ENCODE peak calls at places on chromosomes 13 and 19, in seven cellular contexts. One of them, this sample, is unnamed.

GRCh38 chr13:81275666-81276258 is 934.8 kb upstream of the SPRY2 start:
- DNase-seq in A549: no peak
- DNase-seq in stomach: no peak
- DNase-seq in K562: no peak
- DNase-seq in tibial nerve: no peak
- DNase-seq in transverse colon: no peak
- DNase-seq in H1: no peak
- DNase-seq in this sample: no peak

GRCh38 chr19:40633207-40633606 is 32.0 kb downstream of the LTBP4 start:
- DNase-seq in A549: no peak
- DNase-seq in stomach: no peak
- DNase-seq in K562: no peak
- DNase-seq in tibial nerve: no peak
- DNase-seq in transverse colon: no peak
- DNase-seq in H1: no peak
- DNase-seq in this sample: no peak

GRCh38 chr19:45117666-45118065 is 24.7 kb downstream of the PPP1R37 start:
- DNase-seq in A549: no peak
- DNase-seq in stomach: no peak
- DNase-seq in K562: no peak
- DNase-seq in tibial nerve: no peak
- DNase-seq in transverse colon: no peak
- DNase-seq in H1: no peak
- DNase-seq in this sample: no peak

GRCh38 chr13:26977541-26977940 is 194.1 kb downstream of the USP12 start:
- DNase-seq in A549: no peak
- DNase-seq in stomach: no peak
- DNase-seq in K562: no peak
- DNase-seq in tibial nerve: no peak
- DNase-seq in transverse colon: no peak
- DNase-seq in H1: no peak
- DNase-seq in this sample: no peak

GRCh38 chr13:34502621-34503020 is 439.4 kb upstream of the NBEA start:
- DNase-seq in A549: no peak
- DNase-seq in stomach: no peak
- DNase-seq in K562: no peak
- DNase-seq in tibial nerve: no peak
- DNase-seq in transverse colon: no peak
- DNase-seq in H1: no peak
- DNase-seq in this sample: no peak

GRCh38 chr19:50003254-50003788 is 21.9 kb downstream of the VRK3 start:
- DNase-seq in A549: no peak
- DNase-seq in stomach: no peak
- DNase-seq in K562: no peak
- DNase-seq in tibial nerve: no peak
- DNase-seq in transverse colon: no peak
- DNase-seq in H1: no peak
- DNase-seq in this sample: no peak

GRCh38 chr19:42028304-42029216 is 34.5 kb upstream of the ATP1A3 start:
- DNase-seq in A549: peak
- DNase-seq in stomach: no peak
- DNase-seq in K562: peak
- DNase-seq in tibial nerve: no peak
- DNase-seq in transverse colon: no peak
- DNase-seq in H1: peak
- DNase-seq in this sample: no peak

GRCh38 chr13:77067519-77067918 is 40.6 kb upstream of the FBXL3 start:
- DNase-seq in A549: no peak
- DNase-seq in stomach: no peak
- DNase-seq in K562: no peak
- DNase-seq in tibial nerve: no peak
- DNase-seq in transverse colon: no peak
- DNase-seq in H1: no peak
- DNase-seq in this sample: no peak

GRCh38 chr19:36573948-36574726 is 1.0 kb upstream of the ZNF529 start:
- DNase-seq in A549: no peak
- DNase-seq in stomach: peak
- DNase-seq in K562: peak
- DNase-seq in tibial nerve: no peak
- DNase-seq in transverse colon: peak
- DNase-seq in H1: no peak
- DNase-seq in this sample: no peak

GRCh38 chr13:24615911-24616472 is 64.2 kb upstream of the ATP12A start:
- DNase-seq in A549: no peak
- DNase-seq in stomach: no peak
- DNase-seq in K562: no peak
- DNase-seq in tibial nerve: no peak
- DNase-seq in transverse colon: no peak
- DNase-seq in H1: no peak
- DNase-seq in this sample: no peak

GRCh38 chr19:35013047-35013819 is 13.1 kb downstream of the GRAMD1A start:
- DNase-seq in A549: peak
- DNase-seq in stomach: peak
- DNase-seq in K562: peak
- DNase-seq in tibial nerve: peak
- DNase-seq in transverse colon: peak
- DNase-seq in H1: no peak
- DNase-seq in this sample: peak

GRCh38 chr13:89812856-89813255 is 1534.6 kb upstream of the MIR17HG start:
- DNase-seq in A549: no peak
- DNase-seq in stomach: no peak
- DNase-seq in K562: no peak
- DNase-seq in tibial nerve: no peak
- DNase-seq in transverse colon: no peak
- DNase-seq in H1: no peak
- DNase-seq in this sample: no peak

GRCh38 chr19:50324331-50324730 is 4.8 kb downstream of the KCNC3 start:
- DNase-seq in A549: no peak
- DNase-seq in stomach: no peak
- DNase-seq in K562: no peak
- DNase-seq in tibial nerve: no peak
- DNase-seq in transverse colon: no peak
- DNase-seq in H1: no peak
- DNase-seq in this sample: no peak

GRCh38 chr13:85095887-85096286 is 703.3 kb downstream of the SLITRK6 start:
- DNase-seq in A549: no peak
- DNase-seq in stomach: no peak
- DNase-seq in K562: no peak
- DNase-seq in tibial nerve: no peak
- DNase-seq in transverse colon: no peak
- DNase-seq in H1: no peak
- DNase-seq in this sample: no peak

GRCh38 chr19:18321729-18322091 is 1.2 kb downstream of the LSM4 start:
- DNase-seq in A549: no peak
- DNase-seq in stomach: no peak
- DNase-seq in K562: no peak
- DNase-seq in tibial nerve: no peak
- DNase-seq in transverse colon: no peak
- DNase-seq in H1: no peak
- DNase-seq in this sample: no peak

GRCh38 chr19:18322318-18322758 is 538 bp downstream of the LSM4 start:
- DNase-seq in A549: peak
- DNase-seq in stomach: peak
- DNase-seq in K562: peak
- DNase-seq in tibial nerve: no peak
- DNase-seq in transverse colon: peak
- DNase-seq in H1: no peak
- DNase-seq in this sample: no peak

GRCh38 chr19:18319591-18320135 is 3.2 kb downstream of the LSM4 start:
- DNase-seq in A549: no peak
- DNase-seq in stomach: peak
- DNase-seq in K562: no peak
- DNase-seq in tibial nerve: no peak
- DNase-seq in transverse colon: peak
- DNase-seq in H1: no peak
- DNase-seq in this sample: no peak

GRCh38 chr19:18320865-18321728 is 1.8 kb downstream of the LSM4 start:
- DNase-seq in A549: no peak
- DNase-seq in stomach: peak
- DNase-seq in K562: peak
- DNase-seq in tibial nerve: no peak
- DNase-seq in transverse colon: peak
- DNase-seq in H1: no peak
- DNase-seq in this sample: no peak

DNA sequence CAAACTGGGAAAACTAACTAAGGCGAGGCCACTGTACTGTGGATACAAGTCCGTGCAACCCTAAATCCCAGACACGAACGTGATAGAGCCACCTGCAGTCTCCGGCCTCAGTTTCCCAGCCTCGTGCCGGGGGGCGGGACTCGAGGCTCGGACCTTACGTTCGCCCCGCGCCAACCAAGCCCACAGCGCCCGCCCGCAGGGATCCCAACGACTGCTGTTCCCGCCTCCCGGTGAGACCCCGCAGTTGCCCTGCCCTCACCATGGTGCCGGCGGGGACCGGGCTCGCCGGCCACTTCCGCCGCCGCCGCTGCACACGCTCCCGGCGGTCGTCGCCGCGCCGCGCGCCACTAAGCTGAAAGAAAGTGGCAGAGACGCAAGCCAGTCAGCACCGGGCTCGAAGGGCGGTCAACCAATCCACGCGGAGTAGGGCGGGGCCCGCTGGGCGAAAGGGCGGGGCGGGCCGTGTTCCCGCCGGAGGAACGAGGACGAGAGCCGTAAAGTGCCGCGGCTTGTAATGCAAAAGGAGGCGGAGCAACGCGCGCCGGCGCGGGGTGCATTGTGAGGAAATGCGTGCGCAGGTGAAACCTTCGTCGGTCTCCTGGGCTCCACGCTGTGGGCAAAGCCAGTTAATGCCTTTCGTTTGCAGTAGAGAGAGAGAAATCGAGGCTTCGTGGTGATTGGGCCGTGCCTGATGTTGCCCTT is at the start of gene LSM4:
- DNase-seq in A549: peak
- DNase-seq in stomach: peak
- DNase-seq in K562: peak
- DNase-seq in tibial nerve: peak
- DNase-seq in transverse colon: peak
- DNase-seq in H1: peak
- DNase-seq in this sample: peak
- TF ChIP-seq CTCF in A549: no peak
- TF ChIP-seq CTCF in stomach: peak
- TF ChIP-seq CTCF in K562: peak
- TF ChIP-seq CTCF in tibial nerve: peak
- TF ChIP-seq CTCF in transverse colon: no peak
- TF ChIP-seq CTCF in H1: peak
- TF ChIP-seq CTCF in this sample: peak

GRCh38 chr13:30666113-30666512 is 48.4 kb downstream of the USPL1 start:
- DNase-seq in A549: no peak
- DNase-seq in stomach: no peak
- DNase-seq in K562: peak
- DNase-seq in tibial nerve: no peak
- DNase-seq in transverse colon: no peak
- DNase-seq in H1: no peak
- DNase-seq in this sample: no peak
- TF ChIP-seq EP300 in A549: no peak
- TF ChIP-seq EP300 in stomach: no peak
- TF ChIP-seq EP300 in K562: no peak
- TF ChIP-seq EP300 in tibial nerve: no peak
- TF ChIP-seq EP300 in transverse colon: no peak
- TF ChIP-seq EP300 in H1: no peak
- TF ChIP-seq EP300 in this sample: no peak

GRCh38 chr19:15450528-15450890 is 753 bp upstream of the WIZ start:
- DNase-seq in A549: no peak
- DNase-seq in stomach: no peak
- DNase-seq in K562: no peak
- DNase-seq in tibial nerve: no peak
- DNase-seq in transverse colon: no peak
- DNase-seq in H1: no peak
- DNase-seq in this sample: peak
- TF ChIP-seq CTCF in A549: no peak
- TF ChIP-seq CTCF in stomach: no peak
- TF ChIP-seq CTCF in K562: no peak
- TF ChIP-seq CTCF in tibial nerve: no peak
- TF ChIP-seq CTCF in transverse colon: no peak
- TF ChIP-seq CTCF in H1: no peak
- TF ChIP-seq CTCF in this sample: no peak

GRCh38 chr13:71240906-71241305 is 626.1 kb downstream of the DACH1 start:
- DNase-seq in A549: no peak
- DNase-seq in stomach: no peak
- DNase-seq in K562: no peak
- DNase-seq in tibial nerve: no peak
- DNase-seq in transverse colon: no peak
- DNase-seq in H1: no peak
- DNase-seq in this sample: no peak

GRCh38 chr13:71242191-71242590 is 624.8 kb downstream of the DACH1 start:
- DNase-seq in A549: no peak
- DNase-seq in stomach: no peak
- DNase-seq in K562: no peak
- DNase-seq in tibial nerve: no peak
- DNase-seq in transverse colon: no peak
- DNase-seq in H1: no peak
- DNase-seq in this sample: no peak

DNA sequence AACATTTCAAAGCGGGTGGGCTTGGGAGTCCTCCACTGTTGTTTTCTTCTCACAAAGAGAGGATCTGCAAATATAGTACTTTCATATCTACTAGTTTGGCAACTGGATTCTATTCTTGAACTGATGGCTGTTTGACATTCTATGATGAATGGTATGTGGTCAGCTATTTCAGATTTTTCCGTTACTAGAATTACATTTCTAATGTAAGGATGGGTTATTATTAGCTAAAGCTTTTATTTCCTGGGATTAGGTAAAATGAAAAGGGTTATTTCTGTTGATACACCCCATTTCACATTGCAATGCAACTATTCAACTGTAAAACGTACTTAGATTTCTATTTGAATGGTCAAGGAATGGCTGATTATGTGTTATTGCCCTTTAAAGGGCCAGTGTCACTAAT is 629.7 kb downstream of the DACH1 start:
- DNase-seq in A549: no peak
- DNase-seq in stomach: no peak
- DNase-seq in K562: no peak
- DNase-seq in tibial nerve: no peak
- DNase-seq in transverse colon: no peak
- DNase-seq in H1: no peak
- DNase-seq in this sample: no peak
- TF ChIP-seq EP300 in A549: no peak
- TF ChIP-seq EP300 in stomach: no peak
- TF ChIP-seq EP300 in K562: no peak
- TF ChIP-seq EP300 in tibial nerve: no peak
- TF ChIP-seq EP300 in transverse colon: no peak
- TF ChIP-seq EP300 in H1: no peak
- TF ChIP-seq EP300 in this sample: no peak

GRCh38 chr19:13804830-13805683 is 9.8 kb downstream of the ZSWIM4 start:
- DNase-seq in A549: no peak
- DNase-seq in stomach: no peak
- DNase-seq in K562: peak
- DNase-seq in tibial nerve: no peak
- DNase-seq in transverse colon: no peak
- DNase-seq in H1: no peak
- DNase-seq in this sample: no peak
- TF ChIP-seq CTCF in A549: no peak
- TF ChIP-seq CTCF in stomach: peak
- TF ChIP-seq CTCF in K562: peak
- TF ChIP-seq CTCF in tibial nerve: peak
- TF ChIP-seq CTCF in transverse colon: peak
- TF ChIP-seq CTCF in H1: peak
- TF ChIP-seq CTCF in this sample: no peak

This sample was measured in suprapubic skin.